ENCODE peak calls at places on chromosomes 16 and 17, in six cellular contexts. Y is activated naive CD4-positive, alpha-beta T cell treated with anti-CD3 and anti-CD28 coated beads for 36 hours; J is Right ventricle myocardium superior; S is heart left ventricle; M is RWPE1; F is SK-N-DZ. H is an unnamed sample.

GRCh38 chr17:19570497-19571151 is 37.0 kb downstream of the SLC47A1 start:
- DNase-seq in Y (no peak), F (no peak), S (no peak), M (no peak), J (no peak), H (no peak)

GRCh38 chr16:11283820-11284248 is 2.7 kb upstream of the PRM1 start:
- DNase-seq in J (no peak), M (no peak), S (no peak), Y (no peak), F (no peak), H (no peak)

GRCh38 chr17:79664925-79665738 is 54.3 kb upstream of the RBFOX3 start:
- DNase-seq in F (no peak), J (peak; percentile 87), M (peak; percentile 46), Y (no peak), S (peak; percentile 70), H (peak; percentile 86)

GRCh38 chr16:83470406-83470805 is 337.4 kb upstream of the HSBP1 start:
- DNase-seq in Y (no peak), J (no peak), M (no peak), F (no peak), S (no peak), H (no peak)

GRCh38 chr17:50850640-50851039 is 15.3 kb downstream of the WFIKKN2 start:
- DNase-seq in M (no peak), Y (no peak), F (no peak), J (no peak), S (no peak), H (no peak)

GRCh38 chr17:56867948-56868376 is 34.0 kb downstream of the DGKE start:
- DNase-seq in M (no peak), F (no peak), S (no peak), Y (no peak), J (no peak), H (no peak)

GRCh38 chr16:86151372-86151950 is 252.5 kb downstream of the IRF8 start:
- DNase-seq in Y (no peak), M (no peak), S (no peak), J (no peak), F (no peak), H (no peak)

GRCh38 chr17:1779571-1780074 is 17.8 kb downstream of the SERPINF1 start:
- DNase-seq in F (no peak), J (peak; percentile 82), Y (no peak), S (peak; percentile 79), M (peak; percentile 88), H (no peak)

GRCh38 chr16:29290631-29291247 is 115.8 kb downstream of the NPIPB11 start:
- DNase-seq in S (peak; percentile 95), M (peak; percentile 85), Y (peak; percentile 81), J (peak; percentile 96), F (no peak), H (peak; percentile 96)

GRCh38 chr17:49438885-49439284 is 24.2 kb upstream of the PHB1 start:
- DNase-seq in J (no peak), S (no peak), F (no peak), M (no peak), Y (no peak), H (no peak)

GRCh38 chr17:39972271-39972670 is 8.3 kb upstream of the PSMD3 start:
- DNase-seq in M (no peak), S (no peak), Y (peak; percentile 18), J (no peak), F (no peak), H (no peak)

GRCh38 chr17:78615631-78616030 is 38.4 kb upstream of the DNAH17 start:
- DNase-seq in M (no peak), S (no peak), J (no peak), Y (no peak), F (no peak), H (no peak)

GRCh38 chr17:51611585-51611984 is 351.2 kb downstream of the UTP18 start:
- DNase-seq in M (no peak), Y (no peak), S (peak; percentile 29), J (no peak), F (no peak), H (no peak)

GRCh38 chr16:85037050-85037410 is 9.4 kb downstream of the KIAA0513 start:
- DNase-seq in S (no peak), F (no peak), J (no peak), M (peak; percentile 86), Y (peak; percentile 32), H (no peak)

H was measured in Right ventricle myocardium inferior.